ENCODE peak calls at places on chromosomes 5 and 9, in four cellular contexts. C is fibroblast of villous mesenchyme, Q is NCI-H1436 treated with DMSO at 0.1 percent for 48 hours, Y is psoas muscle. U is an unnamed sample.

GRCh38 chr9:133470427-133470924 is 8.4 kb downstream of the SLC2A6 start:
- DNase-seq in C (no peak), Q (no peak), Y (no peak), U (no peak)

GRCh38 chr5:111511174-111512025 is 935 bp downstream of the STARD4 start:
- DNase-seq in C (peak; percentile 40), Q (no peak), Y (no peak), U (no peak)

GRCh38 chr9:94613003-94613402 is 19.4 kb upstream of the FBP2 start:
- DNase-seq in C (no peak), Q (no peak), Y (no peak), U (no peak)

GRCh38 chr5:66554211-66554610 is 42.0 kb upstream of the MAST4 start:
- DNase-seq in C (no peak), Q (no peak), Y (no peak), U (no peak)

GRCh38 chr5:111502976-111503375 is 9.4 kb downstream of the STARD4 start:
- DNase-seq in C (no peak), Q (no peak), Y (no peak), U (no peak)

GRCh38 chr5:58988938-58989337 is 406.1 kb downstream of the RAB3C start:
- DNase-seq in C (no peak), Q (no peak), Y (no peak), U (no peak)

GRCh38 chr5:168712280-168712924 is 133.2 kb upstream of the PANK3 start:
- DNase-seq in C (peak; percentile 88), Q (no peak), Y (no peak), U (no peak)

GRCh38 chr5:14516901-14517300 is 64.7 kb upstream of the OTULINL start:
- DNase-seq in C (no peak), Q (no peak), Y (no peak), U (no peak)

GRCh38 chr9:5750569-5750968 is 82.3 kb downstream of the ERMP1 start:
- DNase-seq in C (no peak), Q (no peak), Y (no peak), U (no peak)

GRCh38 chr9:108722396-108722795 is 133.4 kb downstream of the ACTL7B start:
- DNase-seq in C (no peak), Q (no peak), Y (peak; percentile 64), U (no peak)

GRCh38 chr5:126274396-126274795 is 148.8 kb upstream of the GRAMD2B start:
- DNase-seq in C (no peak), Q (no peak), Y (no peak), U (no peak)

GRCh38 chr5:120062515-120062917 is 401.6 kb upstream of the PRR16 start:
- DNase-seq in C (peak; percentile 79), Q (no peak), Y (no peak), U (no peak)

GRCh38 chr5:74316064-74316586 is 324.4 kb downstream of the ENC1 start:
- DNase-seq in C (peak; percentile 78), Q (no peak), Y (peak; percentile 22), U (no peak)

GRCh38 chr9:19154135-19154612 is 26.9 kb upstream of the PLIN2 start:
- DNase-seq in C (peak; percentile 100), Q (no peak), Y (no peak), U (no peak)

GRCh38 chr9:136046555-136046921 is 48.6 kb downstream of the NACC2 start:
- DNase-seq in C (no peak), Q (no peak), Y (no peak), U (no peak)

GRCh38 chr5:2017540-2018389 is 135.0 kb upstream of the IRX4 start:
- DNase-seq in C (peak; percentile 5), Q (no peak), Y (no peak), U (no peak)

GRCh38 chr9:127563579-127563978 is 48.5 kb upstream of the STXBP1 start:
- DNase-seq in C (no peak), Q (no peak), Y (no peak), U (no peak)

GRCh38 chr5:38607930-38608545 is 51.6 kb upstream of the LIFR start:
- DNase-seq in C (peak; percentile 72), Q (no peak), Y (no peak), U (no peak)

GRCh38 chr5:37889612-37890317 is 49.9 kb upstream of the GDNF start:
- DNase-seq in C (peak; percentile 33), Q (no peak), Y (no peak), U (no peak)

GRCh38 chr9:91458905-91459304 is 35.3 kb upstream of the NFIL3 start:
- DNase-seq in C (peak; percentile 11), Q (no peak), Y (no peak), U (no peak)

GRCh38 chr9:84703793-84704192 is 34.3 kb downstream of the NTRK2 start:
- DNase-seq in C (no peak), Q (no peak), Y (no peak), U (no peak)

GRCh38 chr5:158942217-158942616 is 157.5 kb downstream of the EBF1 start:
- DNase-seq in C (peak; percentile 4), Q (no peak), Y (no peak), U (no peak)

GRCh38 chr9:84061613-84062205 is 81.1 kb downstream of the RMI1 start:
- DNase-seq in C (no peak), Q (peak; percentile 85), Y (no peak), U (peak; percentile 53)

GRCh38 chr9:110197330-110198187 is 10.4 kb downstream of the C9orf152 start:
- DNase-seq in C (no peak), Q (no peak), Y (no peak), U (no peak)

GRCh38 chr9:17793713-17794622 is 215.1 kb downstream of the SH3GL2 start:
- DNase-seq in C (peak; percentile 2), Q (no peak), Y (no peak), U (no peak)

GRCh38 chr5:75007537-75007847 is 44.9 kb downstream of the GCNT4 start:
- DNase-seq in C (peak; percentile 87), Q (no peak), Y (no peak), U (no peak)